ENCODE peak calls at places on chromosomes 12 and 14, in six cellular contexts. J, G, F, N, Z and L are unnamed samples.

GRCh38 chr14:68897559-68898160 is 81.4 kb downstream of the ACTN1 start:
- DNase-seq in J (no peak), G (peak; percentile 52), F (no peak), N (peak; percentile 23), Z (no peak), L (no peak)

GRCh38 chr12:22627351-22627750 is 2.4 kb downstream of the ETNK1 start:
- DNase-seq in G (no peak), J (no peak), Z (no peak), N (no peak), F (no peak), L (no peak)

GRCh38 chr12:104752883-104753282 is 205.2 kb downstream of the SLC41A2 start:
- DNase-seq in Z (no peak), J (no peak), F (no peak), G (no peak), N (no peak), L (no peak)

GRCh38 chr12:113248046-113248825 is 27.0 kb downstream of the TPCN1 start:
- DNase-seq in Z (no peak), G (no peak), F (no peak), N (peak; percentile 47), J (no peak), L (no peak)

GRCh38 chr12:15717940-15718567 is 71.1 kb downstream of the EPS8 start:
- DNase-seq in Z (no peak), J (no peak), N (no peak), G (no peak), F (no peak), L (no peak)

GRCh38 chr12:84660139-84660538 is 252.5 kb downstream of the SLC6A15 start:
- DNase-seq in G (no peak), N (no peak), J (no peak), F (no peak), Z (no peak), L (no peak)

GRCh38 chr12:100688451-100688864 is 106.1 kb upstream of the ANO4 start:
- DNase-seq in J (no peak), G (no peak), Z (no peak), N (no peak), F (no peak), L (no peak)

GRCh38 chr14:85960781-85961180 is 430.8 kb downstream of the FLRT2 start:
- DNase-seq in J (no peak), G (no peak), F (no peak), N (no peak), Z (no peak), L (no peak)

GRCh38 chr12:112936927-112937326 is 1.3 kb upstream of the OAS3 start:
- DNase-seq in N (no peak), Z (no peak), F (no peak), G (no peak), J (no peak), L (peak; percentile 86)

GRCh38 chr12:57118711-57119271 is 7.6 kb upstream of the STAT6 start:
- DNase-seq in J (peak; percentile 31), Z (no peak), G (no peak), N (no peak), F (no peak), L (peak; percentile 46)

GRCh38 chr14:23079716-23080115 is 15.2 kb downstream of the ACIN1 start:
- DNase-seq in G (no peak), Z (no peak), N (no peak), J (peak; percentile 52), F (no peak), L (no peak)

GRCh38 chr12:84502907-84503787 is 409.5 kb downstream of the SLC6A15 start:
- DNase-seq in J (peak; percentile 72), Z (peak; percentile 30), F (no peak), G (no peak), N (no peak), L (peak; percentile 27)

GRCh38 chr12:103785243-103786031 is 55.6 kb downstream of the NT5DC3 start:
- DNase-seq in F (no peak), N (no peak), G (no peak), J (no peak), Z (no peak), L (no peak)

GRCh38 chr14:94499673-94500072 is 9.6 kb downstream of the SERPINA12 start:
- DNase-seq in Z (no peak), F (no peak), N (no peak), J (no peak), G (no peak), L (no peak)

GRCh38 chr12:50283924-50284236 is 560 bp upstream of the LIMA1 start:
- DNase-seq in Z (no peak), G (no peak), F (no peak), J (no peak), N (no peak), L (no peak)

GRCh38 chr12:51974646-51975045 is 23.1 kb downstream of the ACVR1B start:
- DNase-seq in Z (no peak), N (no peak), J (no peak), G (no peak), F (no peak), L (no peak)

GRCh38 chr12:80189241-80189640 is 89.9 kb downstream of the OTOGL start:
- DNase-seq in N (no peak), F (no peak), J (peak; percentile 93), Z (no peak), G (no peak), L (no peak)

GRCh38 chr14:104265918-104266642 is 127.7 kb downstream of the KIF26A start:
- DNase-seq in J (no peak), G (peak; percentile 36), N (no peak), F (no peak), Z (peak; percentile 9), L (no peak)

GRCh38 chr14:29311983-29312382 is 545.4 kb downstream of the FOXG1 start:
- DNase-seq in F (no peak), N (no peak), J (peak; percentile 47), Z (no peak), G (no peak), L (no peak)

GRCh38 chr12:99154264-99154982 is 493.1 kb upstream of the GARIN6 start:
- DNase-seq in F (no peak), N (no peak), Z (no peak), J (no peak), G (no peak), L (no peak)

GRCh38 chr12:66679441-66680069 is 679 bp upstream of the GRIP1 start:
- DNase-seq in J (no peak), F (no peak), N (no peak), Z (no peak), G (no peak), L (no peak)

GRCh38 chr14:104573930-104574329 is 5.6 kb upstream of the C14orf180 start:
- DNase-seq in J (no peak), Z (no peak), N (no peak), G (no peak), F (peak; percentile 54), L (no peak)

GRCh38 chr12:115251727-115252126 is 567.8 kb upstream of the TBX3 start:
- DNase-seq in J (no peak), G (no peak), N (no peak), Z (no peak), F (no peak), L (peak; percentile 12)

GRCh38 chr12:53617700-53618099 is 8.5 kb downstream of the ATF7 start:
- DNase-seq in Z (no peak), F (no peak), G (no peak), N (no peak), J (no peak), L (no peak)
- H3K27ac ChIP-seq in Z (peak overlapping the region; percentile 71), F (peak overlapping the region; percentile 8), G (no peak overlapping the region), N (peak overlapping the region; percentile 34), J (no peak overlapping the region), L (no peak overlapping the region)

DNA sequence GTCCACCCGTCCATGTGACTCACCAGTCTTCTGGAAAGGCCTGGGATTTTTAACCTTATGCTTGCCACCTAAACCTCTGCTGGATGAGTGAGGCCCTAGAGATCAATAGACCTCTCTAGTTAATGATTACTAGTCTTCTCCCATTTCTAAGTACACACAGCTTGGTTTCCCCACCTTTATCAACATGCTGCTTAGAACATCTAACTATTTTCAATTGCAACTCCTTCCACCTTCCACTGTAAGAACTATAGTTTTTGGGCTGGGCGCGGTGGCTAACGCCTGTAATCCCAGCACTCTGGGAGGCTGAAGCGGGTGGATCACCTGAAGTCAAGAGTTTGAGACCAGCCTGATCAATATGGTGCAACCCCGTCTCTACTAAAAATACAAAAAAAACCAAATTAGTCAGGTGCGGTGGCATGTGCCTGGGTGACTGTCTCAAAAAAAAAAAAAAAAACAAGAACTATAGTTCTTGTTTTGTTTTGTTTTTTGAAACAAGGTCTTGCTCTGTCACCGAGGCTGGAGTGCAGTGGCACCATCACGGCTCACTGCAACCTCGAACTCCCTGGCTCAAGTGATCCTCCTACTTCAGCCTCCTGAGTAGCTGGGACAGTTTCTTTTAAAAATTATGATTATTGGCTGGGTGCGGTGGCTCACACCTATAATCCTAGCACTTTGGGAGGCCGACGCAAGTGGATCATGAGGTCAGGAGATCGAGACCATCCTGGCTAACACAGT is 18.7 kb upstream of the MDM2 start:
- DNase-seq in J (no peak), F (no peak), N (no peak), Z (no peak), G (no peak), L (no peak)
- H3K27ac ChIP-seq in J (no peak overlapping the region), F (no peak overlapping the region), N (no peak overlapping the region), Z (peak overlapping the region; percentile 2), G (no peak overlapping the region), L (no peak overlapping the region)

GRCh38 chr12:27549801-27550652 is 26.0 kb downstream of the PPFIBP1 start:
- DNase-seq in J (peak; percentile 97), Z (peak; percentile 81), G (peak; percentile 84), F (peak; percentile 79), N (peak; percentile 83), L (peak; percentile 72)
- H3K27ac ChIP-seq in J (peak overlapping the region; percentile 90), Z (peak overlapping the region; percentile 71), G (peak overlapping the region; percentile 80), F (peak overlapping the region; percentile 81), N (peak overlapping the region; percentile 76), L (peak overlapping the region; percentile 94)

GRCh38 chr12:6790496-6791150 is 1.3 kb downstream of the CD4 start:
- DNase-seq in J (no peak), F (no peak), Z (no peak), N (no peak), G (no peak), L (no peak)
- H3K27ac ChIP-seq in J (peak overlapping the region; percentile 51), F (no peak overlapping the region), Z (peak overlapping the region; percentile 22), N (no peak overlapping the region), G (no peak overlapping the region), L (no peak overlapping the region)